ENCODE peak calls at places on chromosomes 3 and 15, in four cellular contexts. V is GM12891, C is HepG2, P is HL-60. Z is an unnamed sample.

GRCh38 chr3:55795296-55795695 is 308.2 kb upstream of the WNT5A start:
- DNase-seq in V (no peak), C (no peak), P (no peak), Z (no peak)

GRCh38 chr3:120652896-120653545 is 29.0 kb downstream of the HGD start:
- DNase-seq in V (no peak), C (no peak), P (no peak), Z (no peak)

GRCh38 chr15:52349062-52349700 is 53.6 kb upstream of the MYO5C start:
- DNase-seq in V (no peak), C (no peak), P (no peak), Z (no peak)

GRCh38 chr15:67543348-67543718 is 830 bp downstream of the MAP2K5 start:
- DNase-seq in V (no peak), C (no peak), P (no peak), Z (peak; percentile 56)

GRCh38 chr3:53234130-53234840 is 21.5 kb downstream of the TKT start:
- DNase-seq in V (no peak), C (no peak), P (no peak), Z (no peak)

GRCh38 chr3:47606171-47606570 is 27.5 kb upstream of the CSPG5 start:
- DNase-seq in V (no peak), C (no peak), P (no peak), Z (no peak)

GRCh38 chr3:113535898-113536297 is 3.5 kb downstream of the SIDT1 start:
- DNase-seq in V (no peak), C (no peak), P (no peak), Z (peak; percentile 23)

GRCh38 chr3:195209836-195210551 is 61.0 kb downstream of the XXYLT1 start:
- DNase-seq in V (no peak), C (no peak), P (no peak), Z (peak; percentile 84)

GRCh38 chr15:63896336-63897115 is 62.8 kb upstream of the HERC1 start:
- DNase-seq in V (peak; percentile 64), C (peak; percentile 32), P (peak; percentile 69), Z (no peak)

GRCh38 chr3:18047052-18047451 is 304.6 kb upstream of the TBC1D5 start:
- DNase-seq in V (no peak), C (no peak), P (no peak), Z (no peak)

DNA sequence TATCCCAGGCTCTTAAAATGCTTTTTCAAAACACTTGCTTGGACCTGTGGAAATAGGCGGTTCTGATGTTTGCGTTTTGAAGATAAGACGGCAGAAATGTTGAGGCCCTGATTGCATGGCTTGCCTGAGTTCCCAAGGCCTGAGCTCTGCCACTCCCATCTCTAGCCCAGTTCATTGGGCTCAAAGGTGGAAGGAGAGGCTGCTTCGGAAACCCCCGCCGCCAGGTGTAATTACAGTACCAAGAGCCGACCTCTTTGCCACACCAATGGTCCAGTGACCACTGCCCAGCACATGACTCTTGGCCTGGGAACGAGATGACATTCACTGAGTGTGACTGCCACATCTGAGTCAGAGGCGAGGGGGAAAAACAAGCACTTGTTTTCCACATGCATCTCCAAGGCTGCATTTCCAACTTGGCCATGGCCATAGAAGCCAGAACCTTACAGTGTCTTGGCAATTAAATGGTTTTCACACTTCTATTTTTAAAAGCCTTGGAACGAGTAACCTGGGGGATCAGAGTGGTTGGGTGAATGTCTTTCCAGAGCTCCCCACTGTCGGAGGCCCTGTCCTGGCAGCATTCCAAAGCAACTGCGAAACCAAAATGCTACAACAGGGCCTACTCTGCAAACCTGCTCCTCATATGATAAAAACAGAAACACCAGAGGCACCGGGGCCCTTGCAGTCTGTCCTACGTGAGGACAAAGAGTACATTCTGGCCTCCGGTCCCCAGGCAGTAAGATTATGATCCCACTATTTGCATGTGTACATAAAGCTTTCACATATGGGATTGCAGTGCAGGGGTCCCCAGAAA is 63.8 kb upstream of the CGNL1 start:
- DNase-seq in V (no peak), C (peak; percentile 50), P (no peak), Z (no peak)
- TF ChIP-seq POLR2AphosphoS5 in V (no peak), C (no peak), P (no peak), Z (no peak)

DNA sequence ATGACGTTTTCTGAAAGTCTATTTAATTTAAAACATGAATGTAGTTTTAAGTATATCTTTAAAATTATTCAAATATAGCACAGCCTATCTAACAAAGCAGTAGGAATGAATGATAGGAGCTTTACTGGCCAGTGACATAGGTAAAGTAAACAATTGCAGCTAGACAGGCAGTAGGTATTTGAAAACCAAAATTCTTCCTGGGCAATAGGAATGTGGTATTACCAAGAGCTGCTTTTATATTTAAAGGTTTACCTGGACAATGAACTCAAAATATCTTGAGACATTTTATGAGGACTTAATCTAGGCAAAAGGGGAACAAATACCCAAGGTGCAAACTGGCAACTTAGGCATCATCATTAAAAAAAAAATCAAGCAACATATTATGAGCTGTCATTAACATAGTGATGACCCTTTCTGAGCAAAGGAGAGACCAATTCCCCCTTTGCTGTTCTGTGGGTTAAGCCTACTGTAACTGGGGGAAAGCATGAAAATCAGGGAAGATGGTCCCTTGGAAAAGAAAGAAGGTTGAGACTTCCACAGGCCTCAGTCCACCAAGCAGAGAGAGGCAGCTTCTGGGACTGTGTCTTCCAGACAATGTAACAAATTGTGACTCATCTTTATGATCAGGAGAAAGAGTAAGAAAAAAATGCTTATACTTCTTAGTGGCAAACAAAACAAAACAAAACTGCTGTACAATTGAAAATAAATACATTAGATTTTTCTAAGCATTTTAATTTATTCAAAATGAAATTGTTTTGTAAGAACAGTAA is 12.9 kb downstream of the ISL2 start:
- DNase-seq in V (no peak), C (no peak), P (no peak), Z (no peak)
- TF ChIP-seq POLR2AphosphoS5 in V (no peak), C (no peak), P (no peak), Z (no peak)

DNA sequence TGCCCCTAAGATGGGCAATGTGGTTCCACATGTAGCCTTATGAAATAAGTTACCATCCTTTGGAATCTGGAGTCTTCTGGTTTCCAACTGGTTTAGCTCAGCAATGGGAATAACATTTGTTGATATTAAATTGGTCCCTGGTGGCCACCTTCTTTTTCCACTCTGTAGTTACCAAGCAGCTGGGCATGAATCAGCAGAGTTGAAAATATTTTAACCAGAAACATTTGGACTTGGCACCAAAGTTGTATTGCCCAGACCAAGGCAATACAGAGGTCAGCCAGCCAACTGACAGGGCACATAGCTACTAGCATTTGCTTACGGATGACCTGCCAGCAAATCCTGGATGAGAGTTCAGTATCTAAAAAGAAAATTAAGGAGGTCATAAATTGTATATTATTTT is 54.3 kb downstream of the PPM1L start:
- DNase-seq in V (no peak), C (no peak), P (no peak), Z (no peak)
- TF ChIP-seq POLR2AphosphoS5 in V (no peak), C (no peak), P (no peak), Z (no peak)

GRCh38 chr3:37711721-37712120 is 150.0 kb upstream of the CTDSPL start:
- DNase-seq in V (no peak), C (no peak), P (no peak), Z (no peak)
- TF ChIP-seq POLR2AphosphoS5 in V (no peak), C (no peak), P (no peak), Z (no peak)

GRCh38 chr3:14297784-14298236 is 104.6 kb upstream of the SLC6A6 start:
- DNase-seq in V (no peak), C (no peak), P (no peak), Z (peak; percentile 40)
- TF ChIP-seq POLR2AphosphoS5 in V (no peak), C (no peak), P (no peak), Z (no peak)

GRCh38 chr3:36221975-36222374 is 158.3 kb upstream of the STAC start:
- DNase-seq in V (no peak), C (no peak), P (no peak), Z (no peak)

GRCh38 chr3:36219398-36219797 is 160.9 kb upstream of the STAC start:
- DNase-seq in V (no peak), C (no peak), P (no peak), Z (no peak)

GRCh38 chr3:36214460-36214859 is 165.8 kb upstream of the STAC start:
- DNase-seq in V (no peak), C (no peak), P (no peak), Z (no peak)

GRCh38 chr3:36220189-36220588 is 160.1 kb upstream of the STAC start:
- DNase-seq in V (no peak), C (no peak), P (no peak), Z (no peak)
- TF ChIP-seq POLR2AphosphoS5 in V (no peak), C (no peak), P (no peak), Z (no peak)

GRCh38 chr15:65998486-65998885 is 129.2 kb downstream of the RAB11A start:
- DNase-seq in V (no peak), C (no peak), P (no peak), Z (no peak)
- TF ChIP-seq POLR2AphosphoS5 in V (no peak), C (no peak), P (no peak), Z (no peak)